ENCODE peak calls at places on chromosome 9, in four cellular contexts. I is adrenal gland, F is Panc1, G is neural progenitor cell. A is an unnamed sample. For H3K36me3, the result is how much of the 10 kb centered on the place peaks cover.

GRCh38 chr9:129649726-129650679 is 8.1 kb upstream of the ASB6 start:
- DNase-seq in I (no peak), F (no peak), G (no peak), A (no peak)

GRCh38 chr9:124645274-124645673 is 125.8 kb downstream of the NR6A1 start:
- DNase-seq in I (no peak), F (no peak), G (no peak), A (no peak)

GRCh38 chr9:135260221-135260620 is 172.8 kb downstream of the OLFM1 start:
- DNase-seq in I (no peak), F (no peak), G (no peak), A (no peak)

GRCh38 chr9:131707677-131708612 is 31.9 kb downstream of the RAPGEF1 start:
- DNase-seq in I (peak), F (no peak), G (no peak), A (peak)

GRCh38 chr9:87512321-87512720 is 14.7 kb downstream of the DAPK1 start:
- DNase-seq in I (no peak), F (no peak), G (no peak), A (no peak)

GRCh38 chr9:14593406-14593805 is 99.8 kb downstream of the ZDHHC21 start:
- DNase-seq in I (no peak), F (no peak), G (no peak), A (no peak)

GRCh38 chr9:130183133-130183762 is 11.0 kb downstream of the NCS1 start:
- DNase-seq in I (peak), F (no peak), G (peak), A (peak)

GRCh38 chr9:132694144-132694543 is 23.9 kb downstream of the GTF3C4 start:
- DNase-seq in I (no peak), F (no peak), G (peak), A (no peak)

GRCh38 chr9:128245293-128246151 is 30.3 kb downstream of the GOLGA2 start:
- DNase-seq in I (peak), F (no peak), G (no peak), A (peak)

GRCh38 chr9:119026120-119026519 is 343.1 kb downstream of the BRINP1 start:
- DNase-seq in I (no peak), F (no peak), G (no peak), A (peak)

DNA sequence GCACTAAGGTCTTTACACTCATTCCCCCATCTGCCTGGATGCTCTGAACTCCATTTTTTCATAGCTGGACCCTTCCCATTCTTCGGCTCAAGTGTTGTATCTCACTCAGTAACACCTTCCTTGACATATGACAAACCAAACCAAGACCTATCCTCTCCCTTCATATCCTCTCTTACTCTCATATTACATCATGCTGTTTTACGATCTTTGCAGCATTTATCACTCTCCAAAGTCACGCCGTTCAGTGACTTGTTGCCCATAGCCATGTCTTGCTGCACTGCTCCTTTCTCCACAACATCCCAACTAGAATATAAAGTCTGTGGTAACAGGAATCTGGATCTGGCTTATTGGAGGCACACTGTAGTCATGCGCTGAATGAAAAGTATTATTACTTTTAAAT is 923.6 kb upstream of the DMAC1 start:
- DNase-seq in I (no peak), F (no peak), G (no peak), A (no peak)
- H3K36me3 ChIP-seq in I (under half), F (under half), G (under half), A (under half)

GRCh38 chr9:93329632-93330286 is 121.7 kb upstream of the FAM120A start:
- DNase-seq in I (no peak), F (no peak), G (no peak), A (no peak)
- H3K4me3 ChIP-seq in I (no peak), F (no peak), G (no peak), A (no peak)

GRCh38 chr9:37953775-37954437 is 50.0 kb upstream of the SLC25A51 start:
- DNase-seq in I (peak), F (peak), G (no peak), A (peak)

GRCh38 chr9:37950561-37950960 is 46.6 kb upstream of the SLC25A51 start:
- DNase-seq in I (no peak), F (no peak), G (no peak), A (no peak)

GRCh38 chr9:37952731-37953130 is 48.8 kb upstream of the SLC25A51 start:
- DNase-seq in I (peak), F (no peak), G (no peak), A (peak)

GRCh38 chr9:37953204-37953774 is 49.4 kb upstream of the SLC25A51 start:
- DNase-seq in I (no peak), F (no peak), G (no peak), A (no peak)

DNA sequence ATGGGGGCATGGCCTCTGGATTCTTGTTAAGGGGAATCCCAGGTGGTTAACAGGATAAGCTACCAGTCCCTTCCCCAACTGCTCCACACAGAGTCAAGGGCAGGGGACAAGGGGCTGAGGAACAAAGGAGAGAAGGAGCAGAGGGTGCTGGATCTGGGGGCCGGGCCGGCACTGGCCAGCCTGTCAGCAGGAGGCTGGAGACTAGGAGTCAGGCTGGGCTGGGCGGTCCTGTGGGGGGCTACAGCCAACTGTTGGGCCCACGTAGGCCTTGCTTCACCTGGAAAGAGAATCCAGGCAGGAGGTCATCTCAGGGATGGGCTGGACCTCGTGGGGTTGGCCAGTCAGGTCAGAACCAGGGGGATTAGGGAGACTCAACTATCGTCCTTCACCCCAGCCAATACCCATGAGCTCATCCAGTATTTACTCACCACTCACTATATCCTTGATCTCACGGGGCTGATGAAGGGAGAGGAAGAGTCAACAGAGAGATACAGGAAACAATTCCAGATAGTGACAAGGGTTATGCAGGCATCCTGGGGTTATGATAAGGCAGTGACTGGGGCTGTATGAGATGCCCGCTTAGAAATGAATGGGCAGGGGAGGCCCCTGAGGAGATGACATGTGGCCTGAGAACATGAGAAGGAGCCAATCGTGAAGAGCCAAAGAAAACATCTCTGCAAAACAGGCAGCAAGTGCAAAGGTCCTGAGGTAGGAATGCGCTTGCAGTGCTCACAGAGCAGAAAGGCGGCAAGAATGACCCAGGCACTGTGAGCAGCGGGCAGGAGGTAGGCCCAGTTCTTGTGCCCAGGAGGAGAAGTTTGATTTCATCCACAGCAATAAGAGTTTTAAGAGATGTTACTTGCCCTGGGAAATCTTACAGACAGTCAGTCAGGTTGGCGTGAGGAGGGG is 48.0 kb upstream of the SLC25A51 start:
- DNase-seq in I (peak), F (no peak), G (no peak), A (peak)
- H3K36me3 ChIP-seq in I (under half), F (under half), G (under half), A (under half)

GRCh38 chr9:122819791-122820489 is 8.4 kb downstream of the PDCL start:
- DNase-seq in I (peak), F (no peak), G (no peak), A (no peak)

GRCh38 chr9:122820490-122820845 is 7.9 kb downstream of the PDCL start:
- DNase-seq in I (no peak), F (no peak), G (no peak), A (no peak)

GRCh38 chr9:122821278-122821952 is 7.0 kb downstream of the PDCL start:
- DNase-seq in I (peak), F (no peak), G (no peak), A (no peak)

GRCh38 chr9:122822958-122823357 is 5.4 kb downstream of the PDCL start:
- DNase-seq in I (no peak), F (no peak), G (no peak), A (no peak)

GRCh38 chr9:122822056-122822455 is 6.3 kb downstream of the PDCL start:
- DNase-seq in I (no peak), F (no peak), G (no peak), A (no peak)
- H3K4me3 ChIP-seq in I (no peak), F (no peak), G (no peak), A (no peak)

DNA sequence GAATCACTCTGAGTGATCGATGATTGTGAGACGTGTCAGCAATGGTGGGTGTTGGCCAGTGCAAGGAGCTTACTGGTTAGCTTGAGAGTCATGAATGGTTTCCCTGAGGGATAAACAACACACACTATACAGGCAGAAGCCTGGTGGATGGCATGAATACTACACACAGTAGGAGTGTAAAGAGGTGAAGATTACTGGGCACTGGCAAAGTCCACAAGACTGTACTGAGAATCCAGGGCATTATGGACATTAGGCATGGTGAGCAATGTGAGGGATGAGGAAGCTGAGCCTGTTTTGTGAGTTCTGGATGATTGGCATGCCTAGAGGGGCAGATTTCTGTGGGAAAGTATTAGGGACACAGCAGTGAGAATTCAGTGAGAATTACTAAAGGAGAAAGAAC is 71.3 kb downstream of the KDM4C start:
- DNase-seq in I (no peak), F (no peak), G (peak), A (no peak)
- H3K36me3 ChIP-seq in I (under half), F (under half), G (under half), A (under half)

GRCh38 chr9:77846957-77847574 is 184.5 kb downstream of the GNAQ start:
- DNase-seq in I (no peak), F (no peak), G (no peak), A (peak)
- H3K4me3 ChIP-seq in I (no peak), F (no peak), G (no peak), A (no peak)

DNA sequence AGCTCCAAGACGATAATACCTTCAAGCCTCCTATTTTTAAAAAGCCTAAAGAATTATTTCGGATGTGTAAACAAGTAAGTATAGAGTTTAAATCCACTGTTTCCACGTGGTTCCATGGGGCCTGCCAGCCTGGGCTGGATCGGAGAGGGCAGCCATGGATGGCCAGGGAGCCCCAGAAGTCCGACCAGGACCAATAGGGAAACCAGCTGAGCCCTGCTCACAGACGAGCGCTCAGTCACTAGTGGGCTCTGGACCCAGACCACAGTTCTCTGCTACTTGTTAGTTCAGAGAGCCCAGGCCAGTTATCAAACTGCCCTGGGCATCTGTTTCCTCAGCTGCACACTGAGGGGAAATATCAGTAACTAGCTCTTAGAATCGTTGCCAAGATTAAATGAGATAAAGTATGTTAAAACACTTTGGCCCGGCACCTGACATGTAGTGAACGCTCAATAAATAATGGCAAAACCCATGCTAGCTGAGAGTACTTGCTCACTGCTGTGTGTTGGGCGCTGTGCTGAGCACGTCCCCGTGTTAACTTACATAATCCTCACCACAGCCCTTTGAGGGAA is 124.8 kb downstream of the RGS3 start:
- DNase-seq in I (no peak), F (no peak), G (no peak), A (no peak)
- H3K36me3 ChIP-seq in I (under half), F (under half), G (under half), A (under half)

DNA sequence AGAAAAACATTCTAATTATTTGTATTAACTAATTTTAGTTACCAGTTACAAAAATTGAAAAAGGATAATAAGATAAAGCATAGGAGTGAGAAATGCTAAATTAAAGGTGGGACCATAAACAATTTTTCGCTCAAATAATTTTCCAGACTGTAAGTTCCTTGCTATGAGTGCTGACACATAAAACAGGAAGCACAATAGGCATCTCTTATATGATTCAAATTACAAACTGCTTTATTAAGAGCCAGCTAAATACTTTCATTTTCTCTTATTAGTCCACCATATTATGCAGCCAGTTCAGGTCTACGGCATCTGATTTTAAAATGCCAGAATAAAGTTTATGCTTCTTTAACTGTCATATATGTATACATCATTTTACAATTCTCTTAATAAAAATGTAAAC is 4.4 kb downstream of the RC3H2 start:
- DNase-seq in I (no peak), F (no peak), G (no peak), A (no peak)
- H3K4me3 ChIP-seq in I (no peak), F (no peak), G (no peak), A (no peak)

DNA sequence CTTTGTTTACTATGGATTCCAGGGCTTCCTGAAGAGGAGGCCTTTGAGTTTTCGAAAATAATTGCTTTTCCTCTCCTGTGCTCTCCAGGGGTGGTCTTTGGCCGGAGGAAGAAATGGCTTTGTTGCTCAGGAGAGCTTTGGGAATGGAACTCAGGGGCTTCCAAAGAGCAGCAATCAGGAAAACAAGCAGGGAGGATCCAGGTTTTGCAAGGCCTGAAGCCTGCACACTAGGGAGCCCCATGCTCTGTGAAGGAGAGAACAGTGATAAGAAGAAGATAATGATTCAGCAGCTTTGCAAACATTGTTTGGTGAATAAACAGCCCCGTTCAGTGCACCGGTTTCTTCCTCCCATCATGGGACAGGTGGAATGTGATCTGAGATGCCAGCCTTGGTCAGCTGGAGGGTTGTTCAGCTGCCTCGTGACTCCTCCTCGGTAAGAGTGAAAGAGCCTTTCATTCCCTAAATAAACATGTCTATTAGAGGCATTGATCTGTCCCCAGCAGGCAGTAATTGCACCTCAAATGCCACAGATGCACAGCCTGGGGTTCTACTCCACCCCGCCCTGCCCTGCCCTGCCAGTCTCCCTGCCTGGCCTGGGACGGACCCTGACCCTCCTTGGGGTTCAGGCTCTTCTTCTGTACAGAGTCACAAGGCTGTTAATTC is 11.5 kb upstream of the ALDH1B1 start:
- DNase-seq in I (no peak), F (no peak), G (peak), A (no peak)
- H3K36me3 ChIP-seq in I (under half), F (under half), G (under half), A (under half)

A was measured in MG63.